ENCODE peak calls at places on chromosome 20, in six cellular contexts. T is PC-9, V is heart left ventricle, Q is fibroblast of pulmonary artery, H is fibroblast of mammary gland, I is H1. F is an unnamed sample.

GRCh38 chr20:23920936-23921335 is 41.4 kb upstream of the CST5 start:
- DNase-seq in T (no peak), V (no peak), Q (no peak), H (no peak), I (no peak), F (no peak)

GRCh38 chr20:53942121-53942816 is 128.1 kb downstream of the BCAS1 start:
- DNase-seq in T (no peak), V (no peak), Q (no peak), H (no peak), I (no peak), F (no peak)

GRCh38 chr20:44309763-44310663 is 989 bp downstream of the FITM2 start:
- DNase-seq in T (no peak), V (peak; percentile 80), Q (peak; percentile 74), H (peak; percentile 87), I (no peak), F (no peak)

GRCh38 chr20:2387180-2387577 is 6.5 kb downstream of the TGM6 start:
- DNase-seq in T (no peak), V (no peak), Q (peak; percentile 33), H (peak; percentile 43), I (peak; percentile 47), F (peak; percentile 67)

GRCh38 chr20:41524980-41525613 is 93.1 kb downstream of the CHD6 start:
- DNase-seq in T (no peak), V (peak; percentile 89), Q (peak; percentile 56), H (peak; percentile 76), I (no peak), F (no peak)

GRCh38 chr20:37095108-37095608 is 639 bp downstream of the RBL1 start:
- DNase-seq in T (no peak), V (no peak), Q (peak; percentile 5), H (peak; percentile 37), I (no peak), F (no peak)

GRCh38 chr20:33666293-33667244 is at the start of gene ACTL10:
- DNase-seq in T (peak; percentile 94), V (peak; percentile 97), Q (peak; percentile 99), H (peak; percentile 98), I (peak; percentile 70), F (peak; percentile 100)

GRCh38 chr20:38260378-38261053 is at the start of gene KIAA1755:
- DNase-seq in T (peak; percentile 22), V (peak; percentile 55), Q (no peak), H (no peak), I (no peak), F (no peak)

GRCh38 chr20:14921546-14921945 is 584.1 kb upstream of the FLRT3 start:
- DNase-seq in T (no peak), V (no peak), Q (no peak), H (peak; percentile 31), I (no peak), F (no peak)

GRCh38 chr20:25042531-25043498 is 15.1 kb downstream of the ACSS1 start:
- DNase-seq in T (peak; percentile 23), V (peak; percentile 88), Q (no peak), H (no peak), I (no peak), F (no peak)

GRCh38 chr20:57399587-57400261 is 8.5 kb downstream of the RBM38 start:
- DNase-seq in T (no peak), V (peak; percentile 71), Q (no peak), H (no peak), I (no peak), F (no peak)

GRCh38 chr20:4813839-4814695 is 92.4 kb downstream of the PRND start:
- DNase-seq in T (no peak), V (no peak), Q (peak; percentile 31), H (no peak), I (no peak), F (no peak)

GRCh38 chr20:39291301-39291700 is 329.2 kb downstream of the DHX35 start:
- DNase-seq in T (no peak), V (no peak), Q (no peak), H (peak; percentile 75), I (no peak), F (no peak)

GRCh38 chr20:44759595-44759994 is 13.9 kb downstream of the KCNK15 start:
- DNase-seq in T (no peak), V (no peak), Q (no peak), H (no peak), I (no peak), F (no peak)

GRCh38 chr20:11048739-11049138 is 374.9 kb upstream of the JAG1 start:
- DNase-seq in T (no peak), V (no peak), Q (no peak), H (no peak), I (no peak), F (no peak)

GRCh38 chr20:57748601-57749130 is 38.9 kb upstream of the PMEPA1 start:
- DNase-seq in T (peak; percentile 90), V (peak; percentile 88), Q (peak; percentile 56), H (peak; percentile 44), I (no peak), F (no peak)

GRCh38 chr20:60255426-60255825 is 297.2 kb downstream of the CDH26 start:
- DNase-seq in T (no peak), V (no peak), Q (no peak), H (no peak), I (no peak), F (no peak)

DNA sequence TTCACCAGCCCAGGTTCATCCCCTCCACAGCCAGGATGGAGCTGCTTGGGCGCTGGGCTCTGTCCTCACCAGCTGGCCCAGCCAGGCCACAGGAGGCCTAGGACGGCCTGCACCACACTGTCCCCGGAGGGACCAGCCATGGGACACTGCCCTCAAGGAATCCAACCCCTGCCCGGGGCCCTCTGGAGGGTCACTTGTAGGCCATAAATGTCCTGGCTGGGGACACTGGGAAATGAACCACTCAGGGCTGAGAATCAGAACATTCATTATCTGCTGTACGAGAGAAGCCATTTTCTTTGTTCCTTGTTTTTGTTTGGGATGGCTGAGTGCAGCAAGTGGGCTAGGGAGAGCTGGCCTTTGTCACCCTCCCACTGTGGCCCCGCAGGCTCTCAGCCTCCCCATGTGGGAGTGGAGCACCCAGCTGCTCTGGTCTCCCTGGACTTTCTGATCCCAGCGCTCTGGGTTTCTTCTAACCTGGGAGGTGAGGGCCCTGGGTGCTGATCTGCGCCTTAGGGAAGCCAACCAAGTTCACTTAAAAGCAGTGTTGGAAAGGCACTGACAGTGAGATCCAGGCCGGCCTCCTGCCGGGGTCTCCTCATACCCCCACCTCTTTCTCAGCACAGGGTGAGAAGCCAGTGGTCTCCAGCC is 9.9 kb downstream of the C20orf203 start:
- DNase-seq in T (no peak), V (no peak), Q (no peak), H (no peak), I (no peak), F (no peak)
- H3K4me3 ChIP-seq in T (no peak overlapping the region), V (no peak overlapping the region), Q (no peak overlapping the region), H (no peak overlapping the region), I (no peak overlapping the region), F (no peak overlapping the region)

GRCh38 chr20:1330075-1330830 is 1.3 kb upstream of the SDCBP2 start:
- DNase-seq in T (no peak), V (peak; percentile 89), Q (peak; percentile 74), H (peak; percentile 91), I (no peak), F (peak; percentile 17)

GRCh38 chr20:1328680-1329330 is at the start of gene SDCBP2:
- DNase-seq in T (peak; percentile 93), V (no peak), Q (no peak), H (no peak), I (no peak), F (peak; percentile 39)

GRCh38 chr20:1327241-1327653 is 1.7 kb downstream of the SDCBP2 start:
- DNase-seq in T (no peak), V (peak; percentile 75), Q (peak; percentile 94), H (peak; percentile 98), I (no peak), F (peak; percentile 28)

GRCh38 chr20:1326031-1326930 is 2.7 kb downstream of the SDCBP2 start:
- DNase-seq in T (no peak), V (no peak), Q (peak; percentile 76), H (peak; percentile 69), I (no peak), F (no peak)

DNA sequence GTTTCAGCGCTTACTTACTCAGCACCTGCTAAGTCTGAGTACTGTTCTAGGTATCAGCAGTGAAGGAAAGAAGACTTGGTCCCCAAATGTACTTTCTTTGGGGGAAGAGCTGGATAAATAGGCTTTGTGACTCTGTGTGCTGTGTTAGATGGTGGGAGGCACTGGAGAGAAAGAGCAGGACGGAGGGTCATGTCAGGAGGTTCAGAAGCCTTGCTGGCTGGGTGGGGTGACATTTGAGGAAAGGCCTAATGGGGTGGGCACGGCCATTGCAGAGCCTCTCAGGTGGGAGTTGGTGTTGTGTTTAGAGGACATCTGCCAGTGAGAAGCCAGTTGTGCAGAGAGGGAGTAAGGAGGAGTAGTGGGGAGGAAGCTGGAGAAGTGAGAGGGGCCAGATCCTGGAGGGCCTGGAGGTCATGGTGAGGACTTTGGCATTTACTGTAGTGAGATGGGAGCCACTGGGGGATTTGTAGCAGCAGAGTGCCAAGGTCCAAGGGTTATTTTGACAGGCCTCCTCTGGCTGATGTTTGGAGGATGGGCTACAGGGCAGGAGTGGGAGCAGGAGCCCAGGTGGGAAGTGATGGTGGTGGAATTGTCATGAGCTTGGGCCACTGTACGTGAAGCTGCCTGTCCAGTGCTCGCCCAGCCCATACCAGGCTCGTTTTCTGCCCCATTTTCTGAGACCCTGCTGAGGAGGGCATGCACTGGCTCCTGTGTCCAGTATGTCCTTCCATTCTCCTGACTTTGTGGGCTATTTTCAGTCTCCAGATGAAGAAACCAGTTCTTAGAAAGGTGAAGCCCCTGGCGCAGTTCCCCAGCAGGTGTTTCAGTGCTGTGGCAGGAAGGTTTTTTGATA is 886 bp downstream of the SDCBP2 start:
- DNase-seq in T (peak; percentile 43), V (no peak), Q (no peak), H (no peak), I (no peak), F (no peak)
- H3K4me3 ChIP-seq in T (peak overlapping the region; percentile 41), V (no peak overlapping the region), Q (no peak overlapping the region), H (no peak overlapping the region), I (no peak overlapping the region), F (no peak overlapping the region)

DNA sequence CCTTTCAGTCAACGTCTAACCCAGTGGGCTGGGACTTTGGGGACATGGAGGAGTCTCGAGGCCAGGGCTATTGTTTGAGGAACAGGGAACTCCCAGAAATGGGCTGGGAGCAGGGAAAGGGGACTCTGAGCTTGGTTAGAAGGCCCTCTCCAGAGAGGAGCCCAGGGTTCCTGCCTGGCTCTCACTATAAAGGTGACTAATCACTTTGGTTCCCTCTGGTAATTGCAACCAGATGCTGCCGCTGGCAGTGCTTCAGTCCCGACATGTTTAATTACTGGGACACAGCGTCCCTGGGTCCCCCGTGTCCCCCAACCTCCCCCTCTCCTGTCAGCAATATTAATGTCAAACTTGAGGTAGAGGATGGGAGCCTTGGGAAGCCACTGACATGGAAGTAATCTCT is 5.0 kb upstream of the GDF5 start:
- DNase-seq in T (no peak), V (no peak), Q (peak; percentile 58), H (peak; percentile 90), I (no peak), F (no peak)
- H3K4me3 ChIP-seq in T (no peak overlapping the region), V (no peak overlapping the region), Q (no peak overlapping the region), H (no peak overlapping the region), I (no peak overlapping the region), F (no peak overlapping the region)

DNA sequence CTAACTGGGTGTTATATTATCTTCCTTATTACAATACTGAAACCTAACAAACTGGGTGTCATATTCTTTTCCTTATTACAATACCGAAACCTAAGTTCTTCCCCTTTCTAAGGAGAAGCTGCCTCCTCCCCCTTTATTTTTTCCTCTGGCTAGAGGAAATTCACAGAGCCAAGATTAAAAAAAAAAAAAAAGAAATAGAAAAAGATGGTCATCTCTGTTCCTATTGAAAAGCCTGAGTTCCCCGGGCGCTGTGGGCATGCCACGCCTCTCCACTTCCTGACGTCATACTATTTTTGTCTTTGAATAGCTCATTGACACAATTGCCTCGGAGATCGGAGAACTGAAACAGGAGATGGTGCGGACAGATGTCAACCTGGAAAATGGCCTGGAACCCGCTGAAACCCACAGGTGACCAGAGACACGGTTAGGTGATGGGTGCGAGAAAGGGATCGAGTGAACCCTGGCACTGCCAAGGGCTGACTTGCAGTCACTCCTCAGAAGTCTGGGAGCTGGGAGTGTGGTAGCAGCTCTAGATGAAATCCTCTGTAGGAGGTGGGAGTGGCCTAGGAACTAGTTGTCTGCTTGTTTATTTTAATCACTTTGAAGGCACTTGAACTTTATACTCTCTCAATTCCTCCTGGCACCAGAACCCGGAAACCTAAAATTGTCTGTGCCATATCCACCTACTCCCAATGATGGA is 82.2 kb upstream of the NAA20 start:
- DNase-seq in T (peak; percentile 73), V (peak; percentile 73), Q (no peak), H (no peak), I (no peak), F (no peak)
- H3K4me3 ChIP-seq in T (peak overlapping the region; percentile 48), V (peak overlapping the region; percentile 37), Q (no peak overlapping the region), H (no peak overlapping the region), I (no peak overlapping the region), F (no peak overlapping the region)

F was measured in Caco-2.